ENCODE peak calls at places on chromosomes 11 and 22, in five cellular contexts. L, Y, C, S and V are unnamed samples.

GRCh38 chr11:76783294-76783900 is at the start of gene TSKU:
- DNase-seq in Y (no peak), S (peak; percentile 55), C (no peak), L (no peak), V (no peak)

GRCh38 chr11:44120169-44120568 is 24.7 kb downstream of the EXT2 start:
- DNase-seq in L (no peak), C (no peak), S (no peak), Y (no peak), V (no peak)

GRCh38 chr11:64796047-64796756 is 6.8 kb downstream of the MAP4K2 start:
- DNase-seq in L (no peak), Y (no peak), C (no peak), S (no peak), V (no peak)

GRCh38 chr11:76624515-76625379 is 45.8 kb downstream of the LRRC32 start:
- DNase-seq in L (no peak), S (peak; percentile 17), Y (no peak), C (no peak), V (no peak)

GRCh38 chr11:22244986-22245592 is 52.2 kb downstream of the ANO5 start:
- DNase-seq in S (no peak), L (peak; percentile 18), Y (no peak), C (peak; percentile 55), V (peak; percentile 64)

GRCh38 chr11:47220401-47220821 is 5.6 kb downstream of the DDB2 start:
- DNase-seq in S (no peak), L (peak; percentile 75), C (peak; percentile 82), Y (no peak), V (no peak)

GRCh38 chr11:75339685-75340409 is 11.6 kb downstream of the ARRB1 start:
- DNase-seq in Y (no peak), S (peak; percentile 49), C (no peak), L (peak; percentile 33), V (no peak)

GRCh38 chr22:44154431-44154942 is 26.2 kb upstream of the PARVG start:
- DNase-seq in C (peak; percentile 47), L (no peak), S (no peak), Y (no peak), V (no peak)

GRCh38 chr11:65471410-65471762 is 27.5 kb upstream of the MALAT1 start:
- DNase-seq in S (peak; percentile 76), C (peak; percentile 87), L (peak; percentile 92), Y (peak; percentile 56), V (peak; percentile 71)

GRCh38 chr22:34866501-34867171 is 199.3 kb upstream of the ISX start:
- DNase-seq in L (no peak), Y (no peak), S (no peak), C (no peak), V (no peak)

GRCh38 chr22:30038219-30038618 is 42.0 kb upstream of the HORMAD2 start:
- DNase-seq in S (no peak), C (peak; percentile 84), Y (no peak), L (no peak), V (no peak)

GRCh38 chr11:134340354-134340964 is 8.7 kb downstream of the GLB1L2 start:
- DNase-seq in L (no peak), C (no peak), Y (no peak), S (peak; percentile 65), V (no peak)

GRCh38 chr11:77101043-77101537 is 1.6 kb upstream of the OMP start:
- DNase-seq in L (no peak), Y (no peak), C (peak; percentile 47), S (no peak), V (no peak)

DNA sequence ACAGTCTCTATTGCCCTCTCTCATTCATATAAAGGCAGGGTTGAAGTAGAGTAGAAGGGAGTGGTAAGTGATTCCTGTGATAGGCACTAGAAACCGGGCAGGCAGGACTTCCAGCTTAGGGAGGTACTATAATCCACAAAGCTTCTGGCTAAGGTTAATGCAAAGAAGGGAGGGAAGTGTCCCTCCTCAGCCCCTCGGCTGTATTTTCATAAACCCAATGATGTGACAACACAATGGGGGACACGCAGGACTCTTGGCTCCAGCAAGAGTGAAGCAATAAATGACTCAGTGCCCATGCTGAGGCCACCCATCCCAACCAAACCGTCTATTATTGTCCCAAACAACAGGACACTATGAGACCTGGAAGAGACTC is 90.7 kb downstream of the ETS1 start:
- DNase-seq in L (peak; percentile 47), Y (no peak), C (no peak), S (no peak), V (no peak)
- H3K4me3 ChIP-seq in L (no peak overlapping the region), Y (peak overlapping the region; percentile 57), C (no peak overlapping the region), S (no peak overlapping the region), V (no peak overlapping the region)

GRCh38 chr22:45162531-45162930 is 1.2 kb upstream of the NUP50 start:
- DNase-seq in Y (no peak), C (no peak), S (peak; percentile 22), L (no peak), V (no peak)

GRCh38 chr22:45166935-45167334 is 3.2 kb downstream of the NUP50 start:
- DNase-seq in L (no peak), C (no peak), Y (no peak), S (no peak), V (no peak)

GRCh38 chr22:45164217-45165123 is 745 bp downstream of the NUP50 start:
- DNase-seq in L (no peak), Y (no peak), C (peak; percentile 41), S (peak; percentile 45), V (no peak)

GRCh38 chr22:45163074-45163416 is 680 bp upstream of the NUP50 start:
- DNase-seq in Y (no peak), L (peak; percentile 55), C (peak; percentile 60), S (no peak), V (no peak)

DNA sequence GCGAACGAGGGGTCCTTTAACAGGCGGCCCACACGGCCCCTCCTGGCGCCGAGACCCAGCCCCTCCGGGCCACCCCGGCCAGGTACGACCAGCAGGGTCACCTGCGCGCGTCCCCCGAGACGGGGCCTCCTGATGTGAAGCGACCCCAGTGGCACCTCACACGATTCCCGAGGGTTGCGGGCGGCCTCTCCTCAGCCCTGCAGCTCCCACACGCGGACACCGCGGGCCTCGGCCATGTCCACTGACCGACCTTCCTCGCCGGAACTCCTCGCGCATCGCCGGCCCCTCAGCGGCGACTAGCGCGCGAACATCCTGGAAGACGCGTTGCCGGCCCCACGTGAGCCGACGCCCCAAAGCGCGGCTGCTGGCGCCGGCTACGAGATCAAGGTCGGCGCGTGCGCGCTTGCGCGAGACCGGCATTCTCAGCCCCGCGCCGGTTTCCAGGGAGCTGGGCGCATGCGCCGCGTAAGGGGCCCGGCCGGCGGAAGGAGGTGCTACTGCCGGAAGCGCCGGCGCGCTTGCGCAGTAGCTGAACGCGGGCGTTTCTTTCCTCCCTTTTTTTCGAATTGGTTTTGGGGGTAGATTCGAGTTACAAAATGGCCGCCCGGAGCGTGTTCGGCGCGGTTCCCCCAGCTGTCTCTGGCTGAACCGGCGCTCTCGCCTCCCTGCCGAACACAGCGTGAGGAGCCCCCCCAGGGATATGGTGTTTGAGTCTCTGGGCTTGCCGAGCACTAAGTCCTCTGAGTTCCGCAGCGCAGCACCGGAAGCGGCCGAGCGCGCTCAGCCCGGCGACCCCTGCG is at the start of gene NUP50:
- DNase-seq in Y (peak; percentile 77), C (peak; percentile 98), L (peak; percentile 95), S (peak; percentile 95), V (peak; percentile 94)
- H3K4me1 ChIP-seq in Y (peaks cover 31% of the 10 kb centered on the region), C (peaks cover 9% of the 10 kb centered on the region), L (peaks cover 53% of the 10 kb centered on the region), S (peaks cover 28% of the 10 kb centered on the region), V (peaks cover 15% of the 10 kb centered on the region)

GRCh38 chr11:19321351-19321750 is 80.6 kb upstream of the E2F8 start:
- DNase-seq in C (no peak), S (no peak), Y (no peak), L (no peak), V (no peak)

GRCh38 chr11:19326499-19326898 is 85.8 kb upstream of the E2F8 start:
- DNase-seq in C (peak; percentile 58), L (no peak), Y (no peak), S (no peak), V (no peak)

GRCh38 chr11:19320764-19321163 is 80.0 kb upstream of the E2F8 start:
- DNase-seq in Y (no peak), C (no peak), S (no peak), L (no peak), V (no peak)

GRCh38 chr11:19327280-19327679 is 86.5 kb upstream of the E2F8 start:
- DNase-seq in Y (no peak), L (no peak), S (no peak), C (no peak), V (no peak)

DNA sequence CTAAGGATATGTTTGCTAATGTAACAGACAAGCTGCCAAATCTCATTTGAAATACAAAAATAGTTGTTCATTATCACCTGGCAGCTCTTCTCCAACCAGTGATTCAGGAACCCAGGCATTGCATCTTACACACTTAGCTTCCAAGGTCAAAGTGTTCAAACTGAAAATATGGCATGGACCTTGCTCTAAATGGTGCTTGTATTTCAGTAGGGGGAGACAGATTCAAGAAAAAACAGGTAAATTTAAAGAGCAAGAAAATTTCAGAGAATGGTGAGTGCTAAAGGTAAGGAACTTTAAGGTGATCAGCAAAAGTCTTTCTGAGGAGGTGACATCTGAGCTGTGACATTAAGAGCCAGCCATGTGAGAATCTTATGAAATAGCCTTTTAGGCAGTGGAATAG is 82.8 kb upstream of the E2F8 start:
- DNase-seq in S (no peak), L (no peak), Y (no peak), C (peak; percentile 16), V (no peak)
- TF ChIP-seq CTCF in S (no peak), L (no peak), Y (no peak), C (peak; percentile 33), V (no peak)

GRCh38 chr22:37334461-37334858 is 52.2 kb downstream of the CYTH4 start:
- DNase-seq in C (no peak), S (no peak), L (no peak), Y (no peak), V (no peak)

GRCh38 chr22:37335819-37336199 is 53.5 kb downstream of the CYTH4 start:
- DNase-seq in S (no peak), L (no peak), C (no peak), Y (no peak), V (no peak)

GRCh38 chr22:37336474-37337028 is 54.2 kb downstream of the CYTH4 start:
- DNase-seq in C (no peak), S (peak; percentile 81), Y (no peak), L (no peak), V (no peak)

GRCh38 chr22:37333724-37334460 is 51.6 kb downstream of the CYTH4 start:
- DNase-seq in Y (no peak), L (no peak), C (no peak), S (no peak), V (no peak)

DNA sequence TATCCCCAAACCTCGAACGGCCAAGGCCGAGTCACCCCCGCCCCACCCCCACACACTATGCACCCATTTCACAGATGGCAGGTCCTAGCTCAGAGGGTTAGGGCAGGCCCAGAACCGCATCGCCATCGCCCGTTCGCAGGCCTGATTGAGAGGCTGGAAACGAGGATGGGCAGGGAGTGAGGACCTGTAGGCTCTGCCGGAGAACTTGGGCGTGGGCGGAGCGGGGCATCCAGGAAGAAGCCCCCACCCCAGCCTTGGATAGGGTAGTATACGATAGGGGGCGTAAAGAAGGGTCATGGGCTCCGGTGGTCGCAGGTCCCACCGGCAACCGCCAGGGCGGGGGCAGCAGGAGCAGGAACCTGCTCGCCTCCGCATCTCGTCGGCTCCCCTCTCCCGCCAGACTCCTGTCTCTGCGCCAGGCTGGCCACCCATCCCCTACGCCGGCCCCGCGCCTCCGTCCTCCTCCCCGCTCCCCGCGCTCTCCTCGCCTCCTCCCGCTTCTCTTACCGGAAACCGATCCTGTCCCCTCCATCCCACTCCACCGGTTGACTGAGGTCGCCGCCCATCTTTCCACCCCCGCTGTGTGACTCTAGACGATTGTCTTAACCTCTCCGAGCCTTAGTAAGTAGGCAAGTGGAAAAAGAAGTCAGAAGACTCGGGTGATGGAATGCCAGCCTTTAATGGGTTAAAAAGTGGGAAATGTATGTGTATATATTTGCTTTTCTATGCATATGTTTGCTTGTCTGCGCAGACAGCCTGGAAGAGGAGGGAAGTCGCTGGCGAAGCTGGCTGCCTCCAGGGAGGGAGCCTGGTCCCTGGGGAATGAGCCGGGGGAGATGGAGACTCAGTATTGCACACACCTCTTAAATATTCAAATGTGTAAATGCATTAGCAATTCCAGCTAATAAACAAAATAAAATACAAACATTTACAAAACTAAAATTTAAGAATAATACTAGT is 52.8 kb downstream of the CYTH4 start:
- DNase-seq in L (no peak), S (no peak), C (peak; percentile 28), Y (no peak), V (no peak)
- H3K4me3 ChIP-seq in L (no peak overlapping the region), S (no peak overlapping the region), C (no peak overlapping the region), Y (no peak overlapping the region), V (peak overlapping the region; percentile 41)